ENCODE peak calls at places on chromosomes 6 and 20, in ten cellular contexts. C is left lung; F is ascending aorta; V is aorta; J is GM12878; Q is CD8-positive, alpha-beta T cell; L is colonic mucosa; H is H9; O is CD4-positive, alpha-beta T cell; P is Panc1. A is an unnamed sample.

GRCh38 chr20:44485078-44485829 is 9.6 kb downstream of the TTPAL start:
- DNase-seq in C (no peak), F (no peak), V (no peak), J (no peak), Q (no peak), L (no peak), H (no peak), O (no peak), P (no peak), A (no peak)

GRCh38 chr6:67112120-67112519 is 1405.1 kb upstream of the EYS start:
- DNase-seq in C (no peak), F (no peak), V (no peak), J (no peak), Q (no peak), L (no peak), H (no peak), O (no peak), P (no peak), A (no peak)

GRCh38 chr6:659179-659578 is 2.3 kb upstream of the HUS1B start:
- DNase-seq in C (no peak), F (no peak), V (no peak), J (no peak), Q (no peak), L (no peak), H (peak), O (no peak), P (no peak), A (no peak)

GRCh38 chr6:150324044-150324443 is 44.8 kb upstream of the IYD start:
- DNase-seq in C (no peak), F (no peak), V (no peak), J (no peak), Q (no peak), L (no peak), H (no peak), O (no peak), P (no peak), A (no peak)

GRCh38 chr20:63176448-63177133 is 39.3 kb downstream of the YTHDF1 start:
- DNase-seq in C (no peak), F (no peak), V (no peak), J (no peak), Q (no peak), L (no peak), H (peak), O (no peak), P (no peak), A (no peak)

GRCh38 chr20:49801882-49802281 is 10.7 kb upstream of the SLC9A8 start:
- DNase-seq in C (no peak), F (no peak), V (no peak), J (no peak), Q (no peak), L (no peak), H (no peak), O (no peak), P (no peak), A (no peak)

GRCh38 chr20:20303742-20304141 is 64.2 kb upstream of the INSM1 start:
- DNase-seq in C (no peak), F (no peak), V (peak), J (no peak), Q (no peak), L (no peak), H (no peak), O (no peak), P (no peak), A (no peak)

GRCh38 chr6:144266091-144266649 is 19.0 kb upstream of the UTRN start:
- DNase-seq in C (no peak), F (peak), V (peak), J (no peak), Q (no peak), L (peak), H (peak), O (no peak), P (no peak), A (no peak)

DNA sequence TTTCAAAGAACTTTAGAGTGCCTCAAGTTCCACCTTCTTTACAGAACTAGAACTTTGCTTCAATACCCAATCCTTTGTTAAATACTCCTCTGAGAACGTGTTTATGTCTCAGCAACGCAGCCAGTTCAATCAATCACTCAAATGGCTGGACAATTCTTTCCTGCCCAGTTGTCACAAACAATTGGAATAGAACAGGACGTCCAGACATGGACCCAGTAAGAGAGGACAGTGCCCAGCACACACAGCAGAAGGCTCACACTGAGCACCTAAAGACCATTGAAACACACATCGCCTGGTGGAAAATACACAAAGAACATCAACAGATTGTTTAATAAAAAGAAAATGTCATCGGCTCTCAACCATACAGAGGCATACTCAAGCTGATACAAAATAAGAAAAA is 140.6 kb downstream of the TTLL2 start:
- DNase-seq in C (no peak), F (no peak), V (no peak), J (no peak), Q (no peak), L (no peak), H (no peak), O (no peak), P (no peak), A (no peak)
- H3K27ac ChIP-seq in C (peak), F (no peak), V (no peak), J (no peak), Q (no peak), L (no peak), H (no peak), O (no peak), P (no peak), A (no peak)

DNA sequence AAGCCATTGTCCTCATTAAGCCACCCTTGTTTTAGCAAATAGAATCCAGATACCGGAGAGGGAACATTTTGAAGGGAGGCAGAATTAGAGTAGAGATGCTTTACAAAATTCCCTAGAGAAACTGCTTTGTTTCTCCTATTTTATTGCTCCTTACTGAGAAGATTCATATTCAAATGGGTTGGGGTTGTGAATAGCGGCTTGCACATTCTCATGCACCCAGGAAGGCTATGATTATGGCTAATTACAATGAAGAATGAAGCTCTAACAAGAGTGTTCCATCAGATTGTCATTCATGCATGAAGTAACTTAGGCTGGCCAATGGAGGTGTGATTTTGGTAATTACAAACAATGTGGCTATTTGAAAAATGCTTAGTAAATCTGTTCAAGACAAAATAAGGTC is 129.5 kb downstream of the PACRG start:
- DNase-seq in C (no peak), F (no peak), V (no peak), J (no peak), Q (no peak), L (no peak), H (no peak), O (no peak), P (no peak), A (no peak)
- H3K27ac ChIP-seq in C (no peak), F (no peak), V (no peak), J (no peak), Q (no peak), L (no peak), H (peak), O (no peak), P (no peak), A (no peak)

DNA sequence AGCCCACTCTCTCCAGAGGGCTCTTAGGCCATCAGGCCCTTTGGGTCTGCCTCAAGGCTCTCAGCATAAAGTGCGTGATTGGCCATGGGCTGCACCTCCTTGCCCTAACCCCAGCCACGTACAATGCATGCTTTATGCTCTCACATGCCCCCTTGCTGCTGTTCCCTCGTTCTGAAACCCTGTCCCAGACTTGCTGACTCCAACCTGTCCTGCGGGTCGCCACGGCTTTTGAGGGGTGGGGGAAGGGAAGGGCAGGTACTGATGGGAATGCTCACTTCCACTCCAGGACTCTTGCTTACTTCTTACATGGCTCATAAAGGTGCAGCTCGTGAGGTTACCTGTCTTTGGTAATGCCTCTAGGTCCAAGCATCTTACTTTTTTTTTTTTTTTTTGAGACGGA is 6.0 kb downstream of the ARMC12 start:
- DNase-seq in C (no peak), F (no peak), V (no peak), J (no peak), Q (no peak), L (no peak), H (peak), O (no peak), P (no peak), A (no peak)
- H3K27ac ChIP-seq in C (no peak), F (no peak), V (no peak), J (no peak), Q (no peak), L (no peak), H (no peak), O (no peak), P (no peak), A (no peak)

DNA sequence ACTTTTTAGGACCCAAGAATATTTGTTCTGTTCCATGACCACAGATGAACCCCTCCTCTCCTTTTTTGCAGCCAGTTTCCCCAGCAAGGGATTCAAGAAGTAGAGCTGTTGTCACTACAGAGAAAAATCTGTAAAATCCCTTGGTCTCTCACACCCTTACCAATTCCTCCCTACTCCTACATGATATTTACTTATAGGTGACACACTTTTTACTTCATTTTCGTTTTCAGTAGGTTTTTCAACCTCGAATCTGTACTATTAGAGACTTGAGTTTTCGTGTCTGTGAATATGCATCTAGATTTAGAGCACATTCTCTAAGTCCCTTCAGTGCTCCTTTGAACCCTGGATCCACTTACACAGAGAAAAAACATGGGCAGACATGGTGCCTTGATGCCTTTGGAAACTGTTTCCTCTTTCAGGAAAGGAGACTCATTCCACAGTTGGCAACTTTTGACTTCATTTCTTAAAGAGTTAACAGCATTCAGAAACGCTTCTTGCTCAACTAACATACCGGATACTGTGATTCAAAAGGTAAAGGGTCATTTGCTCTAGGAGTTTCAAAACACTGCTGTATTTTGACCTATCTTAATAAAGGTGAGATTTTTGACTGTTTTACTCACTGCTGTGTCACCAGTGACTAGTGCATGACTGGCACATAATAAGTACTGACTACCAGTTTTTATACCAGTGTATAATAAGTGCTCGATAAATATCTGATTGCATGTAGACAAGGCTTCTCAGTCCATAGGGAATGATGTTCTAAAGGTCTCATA is 50.6 kb downstream of the LAMA4 start:
- DNase-seq in C (no peak), F (no peak), V (no peak), J (no peak), Q (no peak), L (no peak), H (no peak), O (no peak), P (peak), A (no peak)
- H3K27ac ChIP-seq in C (peak), F (no peak), V (no peak), J (no peak), Q (no peak), L (no peak), H (no peak), O (no peak), P (peak), A (no peak)